ENCODE peak calls at places on chromosome 6, in six cellular contexts. M, H, Q, E, S and C are unnamed samples.

GRCh38 chr6:24313477-24314141 is 44.2 kb downstream of the DCDC2 start:
- DNase-seq in E (peak; percentile 66), M (peak; percentile 89), H (peak; percentile 6), S (no peak), Q (no peak), C (peak; percentile 67)

GRCh38 chr6:43171284-43172126 is 436 bp downstream of the SRF start:
- DNase-seq in M (no peak), E (no peak), S (peak; percentile 93), H (peak; percentile 70), Q (no peak), C (peak; percentile 62)

GRCh38 chr6:145903356-145904102 is 60.6 kb downstream of the SHPRH start:
- DNase-seq in H (no peak), S (no peak), E (no peak), Q (no peak), M (no peak), C (peak; percentile 20)

GRCh38 chr6:160139420-160139851 is 17.8 kb downstream of the SLC22A1 start:
- DNase-seq in H (no peak), E (no peak), S (no peak), Q (no peak), M (peak; percentile 81), C (peak; percentile 84)

GRCh38 chr6:73704260-73704659 is 8.3 kb downstream of the CD109 start:
- DNase-seq in Q (no peak), H (no peak), M (peak; percentile 92), S (no peak), E (no peak), C (peak; percentile 96)

GRCh38 chr6:827431-827830 is 134.5 kb upstream of the EXOC2 start:
- DNase-seq in Q (no peak), H (no peak), M (no peak), E (no peak), S (no peak), C (no peak)

GRCh38 chr6:31378062-31378720 is 21.2 kb upstream of the HLA-B start:
- DNase-seq in E (no peak), M (no peak), S (no peak), Q (no peak), H (no peak), C (no peak)

GRCh38 chr6:31441368-31442267 is 38.2 kb downstream of the MICA start:
- DNase-seq in M (peak; percentile 66), Q (peak; percentile 60), H (peak; percentile 91), E (peak; percentile 96), S (peak; percentile 75), C (peak; percentile 87)

GRCh38 chr6:137631323-137631722 is 137.1 kb upstream of the OLIG3 start:
- DNase-seq in S (no peak), M (no peak), E (peak; percentile 32), Q (no peak), H (peak; percentile 35), C (no peak)

GRCh38 chr6:12535915-12536314 is 180.7 kb upstream of the PHACTR1 start:
- DNase-seq in H (no peak), Q (no peak), M (no peak), E (no peak), S (no peak), C (no peak)

GRCh38 chr6:26152226-26153101 is 65.2 kb downstream of the HFE start:
- DNase-seq in H (no peak), Q (no peak), S (no peak), E (no peak), M (peak; percentile 67), C (no peak)

GRCh38 chr6:10610289-10610688 is 84.1 kb downstream of the C6orf52 start:
- DNase-seq in E (no peak), S (no peak), H (no peak), M (no peak), Q (no peak), C (peak; percentile 1)

GRCh38 chr6:35090734-35091133 is 50.4 kb downstream of the TCP11 start:
- DNase-seq in E (no peak), M (no peak), S (no peak), H (no peak), Q (no peak), C (no peak)

GRCh38 chr6:154961141-154961540 is 34.0 kb upstream of the TIAM2 start:
- DNase-seq in H (no peak), E (no peak), Q (no peak), M (no peak), S (no peak), C (no peak)

DNA sequence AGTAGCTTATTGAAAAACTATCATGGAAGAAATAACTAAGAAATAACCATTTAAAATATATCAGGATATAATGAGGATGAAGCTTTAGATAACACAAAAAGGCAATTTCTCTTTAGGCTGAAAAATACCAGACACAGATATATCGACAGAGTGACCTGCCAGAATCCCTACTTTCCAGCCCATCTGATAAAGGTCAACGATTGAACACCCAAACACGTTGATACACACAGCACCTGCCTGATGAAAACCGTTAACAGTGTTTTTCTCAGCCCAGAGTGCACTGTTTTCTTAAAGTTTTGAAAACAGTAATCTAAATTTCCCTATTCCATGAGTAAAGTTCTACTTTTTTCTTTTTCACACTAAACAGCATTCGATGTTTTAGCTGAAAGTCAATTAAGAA is 143.1 kb upstream of the ESR1 start:
- DNase-seq in H (no peak), Q (no peak), S (no peak), E (no peak), M (no peak), C (no peak)
- H2AFZ ChIP-seq in H (no peak overlapping the region), Q (no peak overlapping the region), S (no peak overlapping the region), E (no peak overlapping the region), M (peak overlapping the region; percentile 48), C (no peak overlapping the region)

DNA sequence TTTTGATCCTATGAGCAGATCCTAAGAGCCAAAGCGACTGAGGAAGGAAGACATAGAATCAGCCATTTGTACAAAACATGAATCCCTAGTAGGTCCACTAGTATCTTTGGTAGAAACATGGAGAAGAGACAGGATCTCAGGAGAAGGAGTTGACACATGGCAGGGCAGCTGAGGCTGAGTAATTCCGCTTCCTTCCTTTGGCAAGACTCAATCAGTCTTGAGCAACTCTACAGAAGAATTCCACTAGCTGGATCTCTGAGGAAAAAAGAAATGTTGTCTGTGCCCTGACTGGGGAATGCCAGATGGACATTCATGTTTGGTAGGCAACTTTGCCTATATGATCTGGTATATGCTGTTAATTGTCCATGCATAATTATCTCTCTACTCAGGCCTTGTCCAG is 35.3 kb downstream of the ESR1 start:
- DNase-seq in E (no peak), Q (no peak), M (no peak), H (no peak), S (no peak), C (peak; percentile 3)
- TF ChIP-seq EZH2phosphoT487 in E (no peak), Q (no peak), M (no peak), H (no peak), S (no peak), C (no peak)

DNA sequence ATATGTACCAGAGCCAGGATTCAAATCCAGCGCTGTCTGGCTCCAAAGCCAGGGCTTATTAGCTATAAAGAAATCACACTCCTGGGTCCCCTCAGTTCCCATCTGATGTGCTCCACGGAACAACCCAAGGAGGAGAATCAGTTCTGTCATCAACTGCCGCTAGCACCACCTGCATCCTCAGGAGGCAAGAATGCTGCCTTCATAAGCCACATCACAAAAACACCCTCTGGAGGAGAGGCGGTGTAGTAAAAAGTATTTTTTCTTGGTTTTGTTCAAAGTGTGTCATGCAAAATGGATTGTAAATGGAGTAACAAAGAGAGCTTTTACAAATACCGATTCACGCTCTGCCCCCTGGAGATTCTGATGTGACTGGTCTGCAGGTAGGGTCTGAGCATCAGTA is 57.1 kb downstream of the TNFRSF21 start:
- DNase-seq in E (peak; percentile 32), H (no peak), S (no peak), M (no peak), Q (no peak), C (no peak)
- H3F3A ChIP-seq in E (no peaks in the 10 kb centered on the region), H (no peaks in the 10 kb centered on the region), S (no peaks in the 10 kb centered on the region), M (no peaks in the 10 kb centered on the region), Q (peaks cover 3% of the 10 kb centered on the region), C (no peaks in the 10 kb centered on the region)

GRCh38 chr6:158869604-158870417 is 50.6 kb upstream of the EZR start:
- DNase-seq in S (peak; percentile 96), E (peak; percentile 97), M (peak; percentile 97), H (peak; percentile 96), Q (peak; percentile 93), C (peak; percentile 96)
- H2AFZ ChIP-seq in S (peak overlapping the region; percentile 95), E (peak overlapping the region; percentile 15), M (peak overlapping the region; percentile 81), H (peak overlapping the region; percentile 81), Q (peak overlapping the region; percentile 5), C (peak overlapping the region; percentile 76)

DNA sequence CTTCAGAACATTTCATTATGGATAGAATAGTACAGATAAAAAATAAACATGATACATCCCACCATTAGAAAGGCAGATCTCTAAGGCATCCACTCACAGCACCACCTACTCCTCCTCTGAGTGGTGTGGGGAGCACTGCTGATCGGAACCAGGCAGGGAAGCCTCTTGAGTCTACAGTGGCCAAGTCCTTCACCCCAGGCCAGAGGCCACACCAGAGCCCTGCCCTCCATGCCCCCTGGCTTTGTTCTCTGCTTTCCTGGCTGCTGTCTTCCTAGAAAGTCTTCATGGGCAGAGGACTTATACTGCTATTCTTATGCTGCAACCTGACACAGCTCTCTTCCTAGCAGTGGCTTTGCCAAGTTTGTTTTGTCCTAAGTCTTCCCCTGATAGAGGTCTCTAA is 201.8 kb upstream of the THBS2 start:
- DNase-seq in M (no peak), S (no peak), Q (no peak), H (no peak), E (no peak), C (no peak)
- TF ChIP-seq EZH2phosphoT487 in M (no peak), S (no peak), Q (no peak), H (no peak), E (no peak), C (no peak)